ENCODE peak calls at places on chromosomes 1 and 21, in eight cellular contexts. One of them, this sample, is unnamed.

GRCh38 chr1:57272601-57273000 is 151.3 kb downstream of the DAB1 start:
- DNase-seq in chondrocyte: no peak
- DNase-seq in PC-3: no peak
- DNase-seq in psoas muscle: no peak
- DNase-seq in fibroblast of mammary gland: no peak
- DNase-seq in GM20000: no peak
- DNase-seq in fibroblast of the aortic adventitia: no peak
- DNase-seq in kidney: no peak
- DNase-seq in this sample: no peak

GRCh38 chr21:28294046-28294445 is 698.6 kb downstream of the LTN1 start:
- DNase-seq in chondrocyte: no peak
- DNase-seq in PC-3: peak
- DNase-seq in psoas muscle: no peak
- DNase-seq in fibroblast of mammary gland: peak
- DNase-seq in GM20000: no peak
- DNase-seq in fibroblast of the aortic adventitia: peak
- DNase-seq in kidney: no peak
- DNase-seq in this sample: no peak

GRCh38 chr21:16573581-16573980 is 843.8 kb downstream of the USP25 start:
- DNase-seq in chondrocyte: no peak
- DNase-seq in PC-3: no peak
- DNase-seq in psoas muscle: no peak
- DNase-seq in fibroblast of mammary gland: peak
- DNase-seq in GM20000: no peak
- DNase-seq in fibroblast of the aortic adventitia: peak
- DNase-seq in kidney: no peak
- DNase-seq in this sample: no peak

GRCh38 chr21:17925900-17926299 is 106.7 kb upstream of the C21orf91 start:
- DNase-seq in chondrocyte: no peak
- DNase-seq in PC-3: peak
- DNase-seq in psoas muscle: no peak
- DNase-seq in fibroblast of mammary gland: peak
- DNase-seq in GM20000: no peak
- DNase-seq in fibroblast of the aortic adventitia: peak
- DNase-seq in kidney: no peak
- DNase-seq in this sample: no peak

GRCh38 chr1:169102567-169102966 is 3.9 kb upstream of the ATP1B1 start:
- DNase-seq in chondrocyte: no peak
- DNase-seq in PC-3: peak
- DNase-seq in psoas muscle: no peak
- DNase-seq in fibroblast of mammary gland: peak
- DNase-seq in GM20000: no peak
- DNase-seq in fibroblast of the aortic adventitia: peak
- DNase-seq in kidney: peak
- DNase-seq in this sample: no peak

GRCh38 chr1:15033264-15033663 is 120.3 kb upstream of the TMEM51 start:
- DNase-seq in chondrocyte: no peak
- DNase-seq in PC-3: peak
- DNase-seq in psoas muscle: no peak
- DNase-seq in fibroblast of mammary gland: peak
- DNase-seq in GM20000: no peak
- DNase-seq in fibroblast of the aortic adventitia: peak
- DNase-seq in kidney: no peak
- DNase-seq in this sample: no peak

GRCh38 chr1:227939791-227940771 is 7.7 kb downstream of the WNT9A start:
- DNase-seq in chondrocyte: peak
- DNase-seq in PC-3: no peak
- DNase-seq in psoas muscle: no peak
- DNase-seq in fibroblast of mammary gland: no peak
- DNase-seq in GM20000: no peak
- DNase-seq in fibroblast of the aortic adventitia: no peak
- DNase-seq in kidney: peak
- DNase-seq in this sample: no peak

GRCh38 chr1:18283601-18284385 is 176.2 kb downstream of the IGSF21 start:
- DNase-seq in chondrocyte: no peak
- DNase-seq in PC-3: no peak
- DNase-seq in psoas muscle: no peak
- DNase-seq in fibroblast of mammary gland: no peak
- DNase-seq in GM20000: peak
- DNase-seq in fibroblast of the aortic adventitia: no peak
- DNase-seq in kidney: no peak
- DNase-seq in this sample: peak

GRCh38 chr1:183411091-183411490 is 7.1 kb downstream of the NMNAT2 start:
- DNase-seq in chondrocyte: no peak
- DNase-seq in PC-3: peak
- DNase-seq in psoas muscle: no peak
- DNase-seq in fibroblast of mammary gland: no peak
- DNase-seq in GM20000: no peak
- DNase-seq in fibroblast of the aortic adventitia: no peak
- DNase-seq in kidney: no peak
- DNase-seq in this sample: no peak

GRCh38 chr1:21763694-21764419 is 19.1 kb downstream of the USP48 start:
- DNase-seq in chondrocyte: no peak
- DNase-seq in PC-3: no peak
- DNase-seq in psoas muscle: no peak
- DNase-seq in fibroblast of mammary gland: no peak
- DNase-seq in GM20000: no peak
- DNase-seq in fibroblast of the aortic adventitia: no peak
- DNase-seq in kidney: no peak
- DNase-seq in this sample: no peak

GRCh38 chr21:16536661-16537359 is 807.0 kb downstream of the USP25 start:
- DNase-seq in chondrocyte: no peak
- DNase-seq in PC-3: peak
- DNase-seq in psoas muscle: no peak
- DNase-seq in fibroblast of mammary gland: peak
- DNase-seq in GM20000: no peak
- DNase-seq in fibroblast of the aortic adventitia: peak
- DNase-seq in kidney: no peak
- DNase-seq in this sample: no peak

GRCh38 chr1:98049370-98050115 is 128.7 kb upstream of the DPYD start:
- DNase-seq in chondrocyte: no peak
- DNase-seq in PC-3: no peak
- DNase-seq in psoas muscle: no peak
- DNase-seq in fibroblast of mammary gland: no peak
- DNase-seq in GM20000: no peak
- DNase-seq in fibroblast of the aortic adventitia: peak
- DNase-seq in kidney: peak
- DNase-seq in this sample: no peak

GRCh38 chr1:3785458-3786157 is 10.7 kb downstream of the LRRC47 start:
- DNase-seq in chondrocyte: no peak
- DNase-seq in PC-3: peak
- DNase-seq in psoas muscle: no peak
- DNase-seq in fibroblast of mammary gland: no peak
- DNase-seq in GM20000: peak
- DNase-seq in fibroblast of the aortic adventitia: peak
- DNase-seq in kidney: no peak
- DNase-seq in this sample: no peak
- TF ChIP-seq CTCF in chondrocyte: peak
- TF ChIP-seq CTCF in PC-3: peak
- TF ChIP-seq CTCF in psoas muscle: peak
- TF ChIP-seq CTCF in fibroblast of mammary gland: peak
- TF ChIP-seq CTCF in GM20000: no peak
- TF ChIP-seq CTCF in fibroblast of the aortic adventitia: peak
- TF ChIP-seq CTCF in kidney: peak
- TF ChIP-seq CTCF in this sample: peak

GRCh38 chr1:160682983-160683886 is 28.4 kb downstream of the CD48 start:
- DNase-seq in chondrocyte: no peak
- DNase-seq in PC-3: no peak
- DNase-seq in psoas muscle: no peak
- DNase-seq in fibroblast of mammary gland: no peak
- DNase-seq in GM20000: no peak
- DNase-seq in fibroblast of the aortic adventitia: no peak
- DNase-seq in kidney: no peak
- DNase-seq in this sample: no peak
- TF ChIP-seq CTCF in chondrocyte: no peak
- TF ChIP-seq CTCF in PC-3: no peak
- TF ChIP-seq CTCF in psoas muscle: no peak
- TF ChIP-seq CTCF in fibroblast of mammary gland: no peak
- TF ChIP-seq CTCF in GM20000: no peak
- TF ChIP-seq CTCF in fibroblast of the aortic adventitia: no peak
- TF ChIP-seq CTCF in kidney: no peak
- TF ChIP-seq CTCF in this sample: no peak

GRCh38 chr1:203368624-203369451 is 17.9 kb upstream of the FMOD start:
- DNase-seq in chondrocyte: no peak
- DNase-seq in PC-3: peak
- DNase-seq in psoas muscle: peak
- DNase-seq in fibroblast of mammary gland: peak
- DNase-seq in GM20000: no peak
- DNase-seq in fibroblast of the aortic adventitia: peak
- DNase-seq in kidney: no peak
- DNase-seq in this sample: no peak
- TF ChIP-seq CTCF in chondrocyte: peak
- TF ChIP-seq CTCF in PC-3: peak
- TF ChIP-seq CTCF in psoas muscle: peak
- TF ChIP-seq CTCF in fibroblast of mammary gland: peak
- TF ChIP-seq CTCF in GM20000: no peak
- TF ChIP-seq CTCF in fibroblast of the aortic adventitia: peak
- TF ChIP-seq CTCF in kidney: peak
- TF ChIP-seq CTCF in this sample: no peak

DNA sequence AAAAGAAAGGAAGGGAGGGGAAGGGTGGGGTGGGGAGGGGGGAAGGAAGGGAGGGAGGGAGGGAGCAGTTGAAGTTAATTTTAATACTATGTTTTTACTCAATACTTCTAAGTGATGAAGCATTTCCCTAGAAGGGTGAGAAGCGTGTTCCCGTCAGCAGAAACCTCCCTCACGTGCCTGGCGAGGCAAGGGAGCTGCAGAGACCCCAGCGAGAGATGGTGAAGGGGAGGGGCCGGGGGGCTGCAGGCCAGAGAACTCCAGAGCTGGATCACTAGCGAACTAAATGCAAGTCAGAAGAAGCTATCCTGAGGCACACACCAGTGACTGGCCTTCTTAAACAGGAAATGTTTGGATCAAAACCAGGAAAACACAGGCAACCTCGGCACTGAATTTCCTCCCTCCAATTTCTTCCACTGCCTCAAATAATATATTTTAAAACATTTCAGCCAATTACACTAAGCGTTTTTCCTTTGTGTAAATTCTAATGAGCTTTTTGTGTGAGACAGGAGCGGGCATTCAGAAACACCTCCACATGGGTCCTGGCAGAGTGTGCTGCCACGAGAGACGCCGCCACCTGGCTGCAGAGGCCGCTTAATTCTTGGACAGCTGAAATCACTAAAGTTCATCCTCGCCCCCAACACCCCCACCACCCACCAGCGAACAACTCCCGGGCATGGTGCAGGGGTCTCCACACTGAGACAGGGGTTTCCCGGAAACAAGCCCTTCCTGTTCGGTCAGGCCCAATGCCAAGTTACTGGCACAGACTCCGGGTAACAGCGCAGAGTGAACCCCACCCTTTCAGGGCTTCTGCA is 17.8 kb downstream of the WDR4 start:
- DNase-seq in chondrocyte: no peak
- DNase-seq in PC-3: no peak
- DNase-seq in psoas muscle: no peak
- DNase-seq in fibroblast of mammary gland: no peak
- DNase-seq in GM20000: no peak
- DNase-seq in fibroblast of the aortic adventitia: no peak
- DNase-seq in kidney: no peak
- DNase-seq in this sample: no peak
- TF ChIP-seq CTCF in chondrocyte: peak
- TF ChIP-seq CTCF in PC-3: no peak
- TF ChIP-seq CTCF in psoas muscle: no peak
- TF ChIP-seq CTCF in fibroblast of mammary gland: no peak
- TF ChIP-seq CTCF in GM20000: no peak
- TF ChIP-seq CTCF in fibroblast of the aortic adventitia: no peak
- TF ChIP-seq CTCF in kidney: no peak
- TF ChIP-seq CTCF in this sample: no peak

DNA sequence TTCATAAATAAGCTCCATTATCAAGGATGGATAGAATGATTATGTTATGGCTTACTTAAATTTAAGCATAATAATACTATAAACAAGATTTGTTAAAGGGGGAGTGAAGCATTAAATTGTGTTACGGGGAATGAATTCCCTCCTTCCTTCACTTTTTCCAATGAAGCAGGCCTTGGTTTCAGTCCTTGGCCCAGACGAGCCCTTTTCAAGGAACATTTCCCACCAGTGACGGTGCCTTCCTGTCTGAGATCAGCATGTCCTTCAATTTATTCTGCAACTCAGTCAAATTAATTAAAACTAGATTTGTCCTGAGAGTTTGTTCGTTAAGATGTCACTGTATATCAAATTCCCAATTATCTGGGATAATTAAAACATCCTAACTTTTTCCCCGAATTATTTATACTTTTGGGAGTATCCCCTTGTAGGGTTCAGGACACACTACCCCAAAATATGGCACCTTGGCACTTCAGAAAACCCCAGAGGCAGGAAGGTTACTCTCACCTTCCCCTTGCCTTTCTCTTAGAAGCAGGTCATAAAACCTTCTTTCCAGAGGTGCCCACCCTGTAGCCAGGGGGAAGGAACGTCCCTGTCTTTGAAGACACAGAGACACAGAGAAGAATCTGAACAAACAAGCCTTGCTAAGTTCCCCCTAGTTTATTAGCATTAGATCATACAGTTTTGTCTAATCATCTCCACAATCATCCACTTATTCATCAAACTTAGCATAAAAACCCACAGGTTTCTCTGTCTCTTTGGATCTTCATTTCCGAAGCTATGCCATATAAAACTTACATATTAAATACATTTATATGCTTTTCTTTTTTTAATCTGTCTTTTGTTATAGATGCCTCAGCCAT is 86.2 kb upstream of the ARHGAP29 start:
- DNase-seq in chondrocyte: no peak
- DNase-seq in PC-3: peak
- DNase-seq in psoas muscle: no peak
- DNase-seq in fibroblast of mammary gland: no peak
- DNase-seq in GM20000: no peak
- DNase-seq in fibroblast of the aortic adventitia: no peak
- DNase-seq in kidney: no peak
- DNase-seq in this sample: no peak
- TF ChIP-seq CTCF in chondrocyte: no peak
- TF ChIP-seq CTCF in PC-3: no peak
- TF ChIP-seq CTCF in psoas muscle: no peak
- TF ChIP-seq CTCF in fibroblast of mammary gland: no peak
- TF ChIP-seq CTCF in GM20000: no peak
- TF ChIP-seq CTCF in fibroblast of the aortic adventitia: no peak
- TF ChIP-seq CTCF in kidney: no peak
- TF ChIP-seq CTCF in this sample: no peak

GRCh38 chr1:92583821-92584760 is 97.4 kb upstream of the GFI1 start:
- DNase-seq in chondrocyte: no peak
- DNase-seq in PC-3: peak
- DNase-seq in psoas muscle: no peak
- DNase-seq in fibroblast of mammary gland: peak
- DNase-seq in GM20000: peak
- DNase-seq in fibroblast of the aortic adventitia: peak
- DNase-seq in kidney: no peak
- DNase-seq in this sample: peak
- TF ChIP-seq CTCF in chondrocyte: no peak
- TF ChIP-seq CTCF in PC-3: peak
- TF ChIP-seq CTCF in psoas muscle: no peak
- TF ChIP-seq CTCF in fibroblast of mammary gland: peak
- TF ChIP-seq CTCF in GM20000: no peak
- TF ChIP-seq CTCF in fibroblast of the aortic adventitia: peak
- TF ChIP-seq CTCF in kidney: no peak
- TF ChIP-seq CTCF in this sample: no peak

GRCh38 chr1:96236156-96236739 is 485.3 kb upstream of the PTBP2 start:
- DNase-seq in chondrocyte: no peak
- DNase-seq in PC-3: peak
- DNase-seq in psoas muscle: no peak
- DNase-seq in fibroblast of mammary gland: peak
- DNase-seq in GM20000: peak
- DNase-seq in fibroblast of the aortic adventitia: peak
- DNase-seq in kidney: no peak
- DNase-seq in this sample: peak
- TF ChIP-seq CTCF in chondrocyte: peak
- TF ChIP-seq CTCF in PC-3: peak
- TF ChIP-seq CTCF in psoas muscle: peak
- TF ChIP-seq CTCF in fibroblast of mammary gland: peak
- TF ChIP-seq CTCF in GM20000: peak
- TF ChIP-seq CTCF in fibroblast of the aortic adventitia: peak
- TF ChIP-seq CTCF in kidney: peak
- TF ChIP-seq CTCF in this sample: peak

This sample was measured in GM13977.